ENCODE peak calls at places on chromosomes 1 and 21, in six cellular contexts. H is astrocyte of the spinal cord, U is endothelial cell, S is breast epithelium, P is posterior cingulate gyrus, O is H54. C is an unnamed sample.

GRCh38 chr1:151777317-151777716 is 13.0 kb downstream of the TDRKH start:
- DNase-seq in S (no peak), P (no peak), O (no peak), H (no peak), U (no peak), C (no peak)

GRCh38 chr1:240414237-240414636 is 197.7 kb downstream of the GREM2 start:
- DNase-seq in H (no peak), U (no peak), P (no peak), O (no peak), S (no peak), C (no peak)

GRCh38 chr1:21865943-21866628 is 54.0 kb downstream of the LDLRAD2 start:
- DNase-seq in P (no peak), H (no peak), O (no peak), U (peak), S (no peak), C (peak)

GRCh38 chr21:17441370-17441769 is 71.5 kb upstream of the CXADR start:
- DNase-seq in S (peak), P (no peak), O (no peak), H (peak), U (no peak), C (no peak)

GRCh38 chr1:40267767-40268187 is 9.7 kb downstream of the ZMPSTE24 start:
- DNase-seq in O (peak), P (no peak), H (peak), U (no peak), S (no peak), C (no peak)

GRCh38 chr21:19507682-19508260 is 1104.2 kb upstream of the TMPRSS15 start:
- DNase-seq in O (no peak), P (no peak), U (no peak), H (no peak), S (no peak), C (no peak)

GRCh38 chr1:178613271-178613945 is 100.5 kb downstream of the TEX35 start:
- DNase-seq in S (no peak), U (no peak), P (no peak), O (no peak), H (no peak), C (no peak)

GRCh38 chr1:229461032-229461668 is 27.3 kb upstream of the ACTA1 start:
- DNase-seq in O (no peak), H (no peak), U (no peak), S (no peak), P (no peak), C (no peak)

GRCh38 chr1:67077593-67077992 is 23.6 kb upstream of the SLC35D1 start:
- DNase-seq in H (no peak), P (no peak), O (no peak), S (no peak), U (no peak), C (no peak)

GRCh38 chr21:43299441-43300277 is 127.3 kb downstream of the SIK1 start:
- DNase-seq in P (no peak), U (no peak), O (no peak), S (no peak), H (no peak), C (no peak)

GRCh38 chr21:36323032-36323431 is 3.0 kb downstream of the MORC3 start:
- DNase-seq in U (no peak), O (no peak), P (no peak), S (no peak), H (no peak), C (no peak)

GRCh38 chr1:161082483-161082882 is 6.9 kb downstream of the NECTIN4 start:
- DNase-seq in S (no peak), P (no peak), H (no peak), O (no peak), U (no peak), C (no peak)

GRCh38 chr1:183246436-183246835 is 60.4 kb downstream of the LAMC2 start:
- DNase-seq in U (no peak), S (no peak), H (no peak), P (no peak), O (no peak), C (no peak)

GRCh38 chr1:27374687-27375086 is at the start of gene FCN3:
- DNase-seq in P (no peak), O (no peak), H (no peak), S (no peak), U (no peak), C (no peak)

GRCh38 chr1:160996195-160996594 is 24.8 kb downstream of the F11R start:
- DNase-seq in S (no peak), H (peak), U (no peak), P (no peak), O (peak), C (no peak)

GRCh38 chr1:75630998-75631397 is 20.1 kb upstream of the SLC44A5 start:
- DNase-seq in O (no peak), S (no peak), U (no peak), H (no peak), P (no peak), C (no peak)

GRCh38 chr1:16094453-16095158 is 21.2 kb upstream of the FAM131C start:
- DNase-seq in H (no peak), P (no peak), S (no peak), O (no peak), U (no peak), C (no peak)

GRCh38 chr1:100557606-100557953 is 19.6 kb downstream of the GPR88 start:
- DNase-seq in U (no peak), O (no peak), P (no peak), H (no peak), S (no peak), C (no peak)

GRCh38 chr1:170560681-170561285 is 28.8 kb downstream of the GORAB start:
- DNase-seq in U (no peak), H (no peak), S (no peak), O (no peak), P (no peak), C (no peak)

GRCh38 chr1:113205980-113206766 is 133.2 kb downstream of the LRIG2 start:
- DNase-seq in S (no peak), U (no peak), H (no peak), P (no peak), O (no peak), C (no peak)

GRCh38 chr1:29488794-29489309 is 252.5 kb downstream of the PTPRU start:
- DNase-seq in S (no peak), O (no peak), U (no peak), P (no peak), H (no peak), C (no peak)

C was measured in memory B cell.